ENCODE peak calls at places on chromosomes 5 and 9, in four cellular contexts. O is OCI-LY7, B is glutamatergic neuron, X is AG10803. W is an unnamed sample.

GRCh38 chr5:176436641-176437040 is 11.5 kb upstream of the FAF2 start:
- DNase-seq in X (peak; percentile 50), B (no peak), O (peak; percentile 13), W (peak; percentile 34)

GRCh38 chr5:142829821-142830220 is 59.6 kb downstream of the ARHGAP26 start:
- DNase-seq in X (peak; percentile 70), O (no peak), B (no peak), W (no peak)

GRCh38 chr5:61625682-61626620 is 293.9 kb downstream of the ZSWIM6 start:
- DNase-seq in X (peak; percentile 49), B (peak; percentile 62), O (no peak), W (peak; percentile 33)

GRCh38 chr5:132760601-132761317 is 13.5 kb downstream of the CCNI2 start:
- DNase-seq in B (no peak), X (no peak), O (no peak), W (no peak)

GRCh38 chr9:114430443-114430842 is 42.7 kb upstream of the AKNA start:
- DNase-seq in X (no peak), B (no peak), O (no peak), W (no peak)

GRCh38 chr9:755454-756381 is 85.8 kb upstream of the DMRT1 start:
- DNase-seq in X (peak; percentile 93), B (no peak), O (no peak), W (peak; percentile 87)

GRCh38 chr5:42467981-42468524 is 44.8 kb downstream of the GHR start:
- DNase-seq in X (no peak), O (no peak), B (no peak), W (no peak)

GRCh38 chr5:115962565-115963402 is 509 bp downstream of the LVRN start:
- DNase-seq in B (peak; percentile 65), O (no peak), X (no peak), W (peak; percentile 35)

GRCh38 chr9:114914139-114914538 is 16.3 kb downstream of the TNFSF8 start:
- DNase-seq in B (no peak), O (no peak), X (no peak), W (no peak)

GRCh38 chr9:104783588-104783987 is 19.7 kb downstream of the NIPSNAP3B start:
- DNase-seq in B (no peak), O (no peak), X (no peak), W (no peak)

GRCh38 chr5:586751-587285 is 25.3 kb upstream of the CEP72 start:
- DNase-seq in X (no peak), O (no peak), B (no peak), W (no peak)

GRCh38 chr9:2691626-2692025 is 25.7 kb upstream of the KCNV2 start:
- DNase-seq in B (no peak), O (no peak), X (peak; percentile 11), W (peak; percentile 68)

GRCh38 chr5:103465891-103466290 is 96.7 kb downstream of the NUDT12 start:
- DNase-seq in O (no peak), X (peak; percentile 49), B (no peak), W (peak; percentile 38)

GRCh38 chr5:129670944-129671343 is 77.0 kb upstream of the MINAR2 start:
- DNase-seq in O (no peak), B (no peak), X (peak; percentile 0), W (peak; percentile 74)

GRCh38 chr5:38529955-38530644 is 26.3 kb downstream of the LIFR start:
- DNase-seq in O (no peak), B (no peak), X (no peak), W (no peak)

GRCh38 chr9:86557063-86557766 is 203.0 kb upstream of the TUT7 start:
- DNase-seq in B (no peak), O (no peak), X (peak; percentile 91), W (peak; percentile 42)

GRCh38 chr9:96344458-96345180 is 38.9 kb downstream of the SLC35D2 start:
- DNase-seq in O (peak; percentile 2), X (peak; percentile 94), B (peak; percentile 63), W (peak; percentile 98)

GRCh38 chr9:15240927-15241326 is 66.1 kb downstream of the TTC39B start:
- DNase-seq in O (no peak), X (no peak), B (no peak), W (no peak)

GRCh38 chr5:119951330-119951934 is 322.1 kb downstream of the FAM170A start:
- DNase-seq in B (no peak), X (no peak), O (no peak), W (no peak)

GRCh38 chr5:119954106-119954505 is 324.7 kb downstream of the FAM170A start:
- DNase-seq in B (no peak), O (no peak), X (no peak), W (no peak)

GRCh38 chr5:119949426-119949999 is 320.2 kb downstream of the FAM170A start:
- DNase-seq in O (no peak), B (no peak), X (no peak), W (no peak)

DNA sequence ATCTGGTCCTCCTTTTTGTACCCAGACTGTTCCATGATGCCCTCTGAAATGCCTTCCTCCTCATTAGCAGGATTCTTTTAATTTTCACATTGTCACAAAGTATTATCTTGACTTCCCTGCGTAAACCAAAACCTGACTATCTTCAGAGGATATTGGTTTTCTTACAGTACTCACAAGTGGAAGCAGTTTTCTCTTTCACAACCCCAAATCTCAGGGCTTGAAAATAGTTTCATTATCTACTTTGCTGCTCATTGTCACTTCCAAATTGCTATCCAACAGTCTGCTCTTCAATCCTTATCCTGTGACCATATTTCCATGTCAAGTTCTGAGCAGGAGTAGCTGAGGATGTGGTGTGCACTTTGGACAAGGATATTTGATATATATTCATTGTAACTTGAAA is 324.1 kb downstream of the FAM170A start:
- DNase-seq in B (no peak), X (no peak), O (no peak), W (no peak)
- TF ChIP-seq CTCF in B (no peak), X (no peak), O (no peak), W (no peak)

GRCh38 chr9:127546125-127546832 is 65.8 kb upstream of the STXBP1 start:
- DNase-seq in X (no peak), B (no peak), O (no peak), W (no peak)
- TF ChIP-seq CTCF in X (no peak), B (no peak), O (no peak), W (no peak)

GRCh38 chr9:8514760-8515159 is 715.2 kb upstream of the DMAC1 start:
- DNase-seq in B (no peak), O (no peak), X (no peak), W (no peak)
- TF ChIP-seq CTCF in B (no peak), O (no peak), X (no peak), W (no peak)

DNA sequence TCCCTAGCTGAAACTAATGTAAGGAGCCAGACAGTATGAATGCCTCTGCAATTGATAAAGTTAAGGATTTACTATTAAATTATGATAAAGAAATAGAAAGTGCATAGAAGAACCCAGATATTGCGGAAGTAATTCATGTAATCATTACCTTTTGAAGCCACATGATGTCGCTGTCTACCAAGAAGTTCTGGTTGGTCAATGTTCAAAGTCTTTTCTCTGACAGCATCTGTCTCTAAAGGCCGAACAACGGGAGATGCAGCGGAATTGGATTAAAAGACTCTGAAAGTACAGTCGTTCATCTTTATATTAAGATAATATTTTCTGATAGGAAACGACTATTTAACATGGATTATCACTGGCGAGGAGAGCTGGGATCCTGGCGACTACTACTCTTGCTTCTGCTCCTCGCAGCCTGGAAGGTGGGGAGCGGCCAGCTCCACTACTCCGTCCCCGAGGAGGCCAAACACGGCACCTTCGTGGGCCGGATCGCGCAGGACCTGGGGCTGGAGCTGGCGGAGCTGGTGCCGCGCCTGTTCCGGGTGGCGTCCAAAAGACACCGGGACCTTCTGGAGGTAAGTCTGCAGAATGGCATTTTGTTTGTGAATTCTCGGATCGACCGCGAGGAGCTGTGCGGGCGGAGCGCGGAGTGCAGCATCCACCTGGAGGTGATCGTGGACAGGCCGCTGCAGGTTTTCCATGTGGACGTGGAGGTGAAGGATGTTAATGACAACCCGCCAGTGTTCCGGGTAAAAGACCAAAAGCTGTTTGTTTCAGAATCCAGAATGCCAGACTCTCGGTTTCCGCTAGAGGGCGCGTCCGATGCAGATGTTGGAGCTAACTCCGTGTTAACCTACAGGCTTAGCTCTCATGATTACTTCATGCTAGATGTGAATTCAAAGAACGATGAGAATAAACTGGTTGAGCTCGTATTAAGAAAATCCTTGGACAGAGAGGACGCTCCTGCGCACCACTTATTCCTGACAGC is at the start of gene PCDHA8:
- DNase-seq in O (peak; percentile 35), B (no peak), X (no peak), W (no peak)
- TF ChIP-seq CTCF in O (peak; percentile 77), B (no peak), X (peak; percentile 25), W (peak; percentile 6)

GRCh38 chr5:92147263-92147662 is 764.1 kb upstream of the ARRDC3 start:
- DNase-seq in B (no peak), O (no peak), X (no peak), W (no peak)

GRCh38 chr5:92144824-92145223 is 761.7 kb upstream of the ARRDC3 start:
- DNase-seq in X (no peak), O (no peak), B (no peak), W (no peak)

GRCh38 chr5:92145852-92146251 is 762.7 kb upstream of the ARRDC3 start:
- DNase-seq in O (no peak), X (no peak), B (no peak), W (no peak)

GRCh38 chr5:92147792-92148191 is 764.7 kb upstream of the ARRDC3 start:
- DNase-seq in X (no peak), O (no peak), B (no peak), W (no peak)
- TF ChIP-seq CTCF in X (no peak), O (no peak), B (no peak), W (no peak)

GRCh38 chr5:72463499-72464052 is 43.6 kb downstream of the ZNF366 start:
- DNase-seq in B (no peak), X (no peak), O (no peak), W (no peak)
- TF ChIP-seq CTCF in B (peak; percentile 19), X (no peak), O (no peak), W (no peak)